ENCODE peak calls at places on chromosomes 6 and 20, in five cellular contexts. P is left colon; U is naive thymus-derived CD4-positive, alpha-beta T cell; I is epithelial cell of proximal tubule; G is activated T-cell treated with anti-CD3 and anti-CD28 coated beads, Interleukin-2, amount 50 U/mL, for 72 hours. B is an unnamed sample.
A peak's percentile ranks its signal among the peaks of the same experiment; 100 is the strongest.

GRCh38 chr6:119614138-119614537 is 264.6 kb upstream of the MAN1A1 start:
- DNase-seq in I (no peak), G (no peak), P (no peak), U (no peak), B (no peak)

GRCh38 chr6:111605100-111605748 is 454 bp downstream of the TRAF3IP2 start:
- DNase-seq in U (peak; percentile 49), I (no peak), G (peak; percentile 26), P (peak; percentile 57), B (peak; percentile 81)

GRCh38 chr6:90646936-90647335 is 60.1 kb upstream of the MAP3K7 start:
- DNase-seq in G (no peak), U (no peak), I (no peak), P (no peak), B (no peak)

GRCh38 chr6:43636312-43636667 is 650 bp downstream of the MAD2L1BP start:
- DNase-seq in I (no peak), U (no peak), G (no peak), P (no peak), B (peak; percentile 3)

GRCh38 chr6:143806282-143807102 is 36.6 kb upstream of the LTV1 start:
- DNase-seq in U (no peak), G (peak; percentile 80), I (no peak), P (no peak), B (peak; percentile 82)

GRCh38 chr6:16752206-16752867 is 8.9 kb downstream of the ATXN1 start:
- DNase-seq in P (no peak), I (no peak), U (no peak), G (no peak), B (peak; percentile 89)

GRCh38 chr20:47733892-47734291 is 51.4 kb downstream of the SULF2 start:
- DNase-seq in P (no peak), U (no peak), G (no peak), I (no peak), B (no peak)

GRCh38 chr6:98946266-98946817 is 1.4 kb downstream of the FBXL4 start:
- DNase-seq in I (no peak), P (no peak), U (no peak), G (no peak), B (no peak)

GRCh38 chr20:35311822-35312221 is 19.6 kb upstream of the FAM83C start:
- DNase-seq in U (no peak), P (no peak), I (no peak), G (no peak), B (no peak)

GRCh38 chr6:6588924-6589696 is 590 bp downstream of the LY86 start:
- DNase-seq in P (no peak), I (no peak), U (no peak), G (no peak), B (no peak)

GRCh38 chr6:39499053-39499452 is 176.6 kb upstream of the KCNK16 start:
- DNase-seq in G (no peak), P (no peak), U (no peak), I (no peak), B (no peak)

GRCh38 chr20:10171864-10172751 is 46.5 kb upstream of the SNAP25 start:
- DNase-seq in I (no peak), G (peak; percentile 54), P (peak; percentile 23), U (no peak), B (peak; percentile 47)

GRCh38 chr20:8018928-8019177 is 708 bp downstream of the TMX4 start:
- DNase-seq in G (no peak), P (no peak), I (no peak), U (peak; percentile 66), B (no peak)

GRCh38 chr6:73177221-73177944 is 47.9 kb downstream of the KHDC1L start:
- DNase-seq in P (no peak), I (no peak), G (no peak), U (no peak), B (no peak)

GRCh38 chr6:69105288-69105687 is 470.2 kb downstream of the ADGRB3 start:
- DNase-seq in G (no peak), I (no peak), P (no peak), U (no peak), B (no peak)

GRCh38 chr6:169035381-169036280 is 218.0 kb downstream of the THBS2 start:
- DNase-seq in I (no peak), U (no peak), G (no peak), P (no peak), B (peak; percentile 95)

GRCh38 chr20:63594043-63594561 is 20.1 kb upstream of the HELZ2 start:
- DNase-seq in I (no peak), G (no peak), P (no peak), U (no peak), B (peak; percentile 57)

GRCh38 chr6:158647501-158647900 is 2.4 kb upstream of the SYTL3 start:
- DNase-seq in G (no peak), U (no peak), P (no peak), I (no peak), B (peak; percentile 43)

GRCh38 chr6:163652328-163652727 is 237.8 kb downstream of the QKI start:
- DNase-seq in U (no peak), P (no peak), I (no peak), G (no peak), B (no peak)